ENCODE peak calls at places on chromosomes 2 and 18, in four cellular contexts. D is left ventricle myocardium inferior; T is naive thymus-derived CD4-positive, alpha-beta T cell; R is effector memory CD4-positive, alpha-beta T cell. N is an unnamed sample.

GRCh38 chr2:102181919-102182635 is 4.7 kb upstream of the IL1RL2 start:
- DNase-seq in D (no peak), T (no peak), R (no peak), N (no peak)

GRCh38 chr2:25165992-25166618 is 2.3 kb downstream of the POMC start:
- DNase-seq in D (no peak), T (no peak), R (no peak), N (peak; percentile 35)

GRCh38 chr2:219435701-219436100 is 1.1 kb downstream of the SPEG start:
- DNase-seq in D (no peak), T (no peak), R (no peak), N (no peak)

GRCh38 chr2:221553333-221553732 is 18.8 kb downstream of the EPHA4 start:
- DNase-seq in D (no peak), T (no peak), R (no peak), N (no peak)

GRCh38 chr2:214310319-214310718 is 100.5 kb upstream of the VWC2L start:
- DNase-seq in D (no peak), T (no peak), R (no peak), N (no peak)

GRCh38 chr18:76491436-76491800 is 3.6 kb downstream of the ZNF516 start:
- DNase-seq in D (peak; percentile 81), T (peak; percentile 81), R (peak; percentile 31), N (peak; percentile 25)

GRCh38 chr18:12121175-12122095 is 27.8 kb downstream of the ANKRD62 start:
- DNase-seq in D (no peak), T (no peak), R (no peak), N (no peak)

GRCh38 chr18:49613141-49613641 is 51.3 kb downstream of the LIPG start:
- DNase-seq in D (no peak), T (no peak), R (no peak), N (no peak)

GRCh38 chr18:3595282-3596273 is 145.6 kb downstream of the TGIF1 start:
- DNase-seq in D (no peak), T (no peak), R (peak; percentile 23), N (peak; percentile 33)

GRCh38 chr2:101486258-101486701 is 11.4 kb upstream of the RFX8 start:
- DNase-seq in D (no peak), T (no peak), R (no peak), N (no peak)

GRCh38 chr18:7872569-7872968 is 305.5 kb downstream of the PTPRM start:
- DNase-seq in D (no peak), T (no peak), R (no peak), N (no peak)

GRCh38 chr2:12549641-12550040 is 167.1 kb upstream of the TRIB2 start:
- DNase-seq in D (no peak), T (no peak), R (no peak), N (no peak)

GRCh38 chr2:134774786-134775641 is 56.2 kb upstream of the TMEM163 start:
- DNase-seq in D (no peak), T (no peak), R (no peak), N (no peak)

GRCh38 chr2:23757686-23758433 is 169.1 kb downstream of the ATAD2B start:
- DNase-seq in D (no peak), T (no peak), R (no peak), N (no peak)

GRCh38 chr18:61948196-61948800 is 55.5 kb upstream of the RNF152 start:
- DNase-seq in D (no peak), T (no peak), R (no peak), N (no peak)

GRCh38 chr2:152647417-152648010 is 69.7 kb downstream of the PRPF40A start:
- DNase-seq in D (peak; percentile 63), T (no peak), R (no peak), N (no peak)

GRCh38 chr2:232502513-232502900 is 14.9 kb upstream of the ECEL1 start:
- DNase-seq in D (no peak), T (no peak), R (peak; percentile 22), N (peak; percentile 28)

GRCh38 chr2:157840568-157841156 is 35.5 kb downstream of the ACVR1 start:
- DNase-seq in D (peak; percentile 64), T (no peak), R (no peak), N (no peak)

GRCh38 chr18:21599585-21600525 is 649 bp downstream of the ESCO1 start:
- DNase-seq in D (peak; percentile 45), T (peak; percentile 13), R (no peak), N (peak; percentile 22)

GRCh38 chr18:28331551-28331950 is 154.6 kb upstream of the CDH2 start:
- DNase-seq in D (no peak), T (no peak), R (no peak), N (no peak)

GRCh38 chr2:24050041-24050655 is 607 bp downstream of the FKBP1B start:
- DNase-seq in D (peak; percentile 28), T (peak; percentile 13), R (no peak), N (no peak)

GRCh38 chr18:48137354-48138208 is 207.1 kb upstream of the SMAD2 start:
- DNase-seq in D (no peak), T (no peak), R (no peak), N (no peak)

GRCh38 chr2:147873859-147874483 is 29.1 kb downstream of the ACVR2A start:
- DNase-seq in D (no peak), T (no peak), R (no peak), N (no peak)

GRCh38 chr2:239929504-239929903 is 95.6 kb downstream of the NDUFA10 start:
- DNase-seq in D (peak; percentile 5), T (no peak), R (no peak), N (no peak)

GRCh38 chr18:23877371-23877770 is 137.2 kb upstream of the TTC39C start:
- DNase-seq in D (no peak), T (no peak), R (no peak), N (no peak)

DNA sequence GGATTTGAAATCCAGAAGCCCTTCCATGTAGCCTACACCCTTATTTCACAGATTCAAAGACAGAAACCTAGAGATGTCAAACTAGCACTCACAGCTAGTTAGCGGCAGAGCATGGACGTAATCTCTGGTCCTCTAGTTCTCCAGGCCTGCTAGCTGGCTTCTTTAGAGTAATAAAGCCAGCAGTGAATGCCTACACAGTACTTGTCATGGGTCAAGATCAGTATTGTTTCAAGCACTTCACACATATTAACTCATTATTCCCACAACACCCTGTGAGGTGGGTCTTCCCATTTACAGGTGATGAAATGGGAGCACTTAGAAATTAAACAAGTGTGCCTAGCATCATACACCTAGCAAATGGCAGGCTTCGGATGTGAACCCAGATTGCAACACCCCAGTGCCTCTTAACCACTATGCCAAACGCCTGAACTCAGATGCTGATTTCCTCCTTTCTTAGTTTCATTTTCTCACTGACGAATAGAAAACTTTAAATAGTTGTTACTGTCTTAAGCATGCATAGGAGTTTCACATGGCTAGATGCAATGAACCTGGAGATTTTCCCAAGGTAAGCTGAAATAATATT is 14.5 kb upstream of the ZBTB14 start:
- DNase-seq in D (no peak), T (peak; percentile 32), R (no peak), N (peak; percentile 42)
- H3K27ac ChIP-seq in D (no peak overlapping the region), T (peak overlapping the region; percentile 60), R (peak overlapping the region; percentile 30), N (peak overlapping the region; percentile 29)

GRCh38 chr2:207505180-207505579 is 24.6 kb upstream of the CREB1 start:
- DNase-seq in D (no peak), T (no peak), R (no peak), N (no peak)

GRCh38 chr2:207505728-207506127 is 24.0 kb upstream of the CREB1 start:
- DNase-seq in D (no peak), T (no peak), R (no peak), N (no peak)

GRCh38 chr2:207504513-207505171 is 25.1 kb upstream of the CREB1 start:
- DNase-seq in D (peak; percentile 30), T (no peak), R (no peak), N (no peak)

GRCh38 chr2:207503234-207503633 is 26.5 kb upstream of the CREB1 start:
- DNase-seq in D (peak; percentile 50), T (no peak), R (no peak), N (no peak)

GRCh38 chr2:207506426-207506825 is 23.3 kb upstream of the CREB1 start:
- DNase-seq in D (no peak), T (no peak), R (no peak), N (no peak)
- H3K27ac ChIP-seq in D (no peak overlapping the region), T (peak overlapping the region; percentile 54), R (no peak overlapping the region), N (no peak overlapping the region)

DNA sequence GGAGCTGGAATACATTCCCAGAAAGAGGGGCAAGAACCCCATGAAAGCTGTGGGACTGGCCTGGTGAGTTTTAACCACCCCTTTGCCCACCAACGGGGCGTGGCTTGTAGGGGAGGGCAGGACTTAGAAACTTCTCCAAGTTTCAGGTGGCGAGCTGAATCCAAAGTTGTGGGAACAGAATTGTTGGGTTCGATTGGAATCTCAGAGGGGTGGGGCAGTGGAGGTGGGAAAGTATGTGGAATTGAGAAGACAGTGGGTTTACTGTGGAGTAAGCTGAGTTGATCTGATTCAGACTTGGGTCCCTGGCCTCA is 1.1 kb downstream of the PNKD start:
- DNase-seq in D (no peak), T (no peak), R (no peak), N (no peak)
- H3K27ac ChIP-seq in D (peak overlapping the region; percentile 88), T (peak overlapping the region; percentile 71), R (peak overlapping the region; percentile 63), N (peak overlapping the region; percentile 51)

GRCh38 chr2:106577252-106577651 is 90.1 kb downstream of the CD8B2 start:
- DNase-seq in D (no peak), T (no peak), R (no peak), N (no peak)

GRCh38 chr2:106580241-106580640 is 93.1 kb downstream of the CD8B2 start:
- DNase-seq in D (no peak), T (no peak), R (no peak), N (no peak)

GRCh38 chr2:106579750-106580197 is 92.6 kb downstream of the CD8B2 start:
- DNase-seq in D (no peak), T (no peak), R (no peak), N (no peak)

GRCh38 chr2:106572541-106573148 is 85.5 kb downstream of the CD8B2 start:
- DNase-seq in D (no peak), T (no peak), R (no peak), N (no peak)

DNA sequence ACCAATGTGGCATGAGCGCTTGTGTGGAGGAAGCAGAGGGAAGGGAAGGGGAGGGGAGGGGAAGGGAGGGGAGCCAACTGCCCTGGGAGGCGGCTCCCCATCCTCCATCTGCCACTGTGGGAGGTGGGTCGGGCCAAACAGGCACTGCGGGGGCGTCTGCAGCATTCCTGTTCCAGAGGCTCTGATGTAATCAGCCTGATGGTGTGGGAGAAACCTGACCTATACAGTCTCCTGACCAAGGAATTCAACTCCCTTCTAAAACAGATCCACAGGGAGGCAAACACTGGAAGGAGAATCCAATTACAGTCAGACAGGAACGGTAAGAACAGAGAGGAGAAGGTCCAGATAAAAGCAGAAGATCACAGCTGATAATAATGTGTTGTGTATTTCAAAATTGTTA is 88.8 kb downstream of the CD8B2 start:
- DNase-seq in D (peak; percentile 41), T (no peak), R (no peak), N (no peak)
- H3K27ac ChIP-seq in D (peak overlapping the region; percentile 51), T (no peak overlapping the region), R (no peak overlapping the region), N (no peak overlapping the region)

GRCh38 chr18:35030234-35030989 is 10.8 kb upstream of the MAPRE2 start:
- DNase-seq in D (no peak), T (peak; percentile 68), R (no peak), N (peak; percentile 76)

GRCh38 chr18:35029103-35029502 is 12.1 kb upstream of the MAPRE2 start:
- DNase-seq in D (peak; percentile 20), T (no peak), R (no peak), N (no peak)

GRCh38 chr18:35029770-35030169 is 11.4 kb upstream of the MAPRE2 start:
- DNase-seq in D (no peak), T (peak; percentile 34), R (no peak), N (peak; percentile 47)

GRCh38 chr18:35028556-35028955 is 12.7 kb upstream of the MAPRE2 start:
- DNase-seq in D (no peak), T (no peak), R (no peak), N (no peak)

GRCh38 chr18:35032113-35032512 is 9.1 kb upstream of the MAPRE2 start:
- DNase-seq in D (no peak), T (no peak), R (no peak), N (no peak)
- H3K27ac ChIP-seq in D (no peak overlapping the region), T (peak overlapping the region; percentile 54), R (no peak overlapping the region), N (no peak overlapping the region)

N was measured in CD4-positive, alpha-beta memory T cell.